ENCODE peak calls at places on chromosome 1, in five cellular contexts. K is astrocyte of the hippocampus, Y is right cardiac atrium, E is C1 segment of cervical spinal cord, H is left lung. S is an unnamed sample.

GRCh38 chr1:91591175-91591968 is 90.7 kb downstream of the CDC7 start:
- DNase-seq in Y (no peak), K (no peak), E (no peak), H (no peak), S (no peak)

GRCh38 chr1:54229281-54229891 is 29.4 kb downstream of the MRPL37 start:
- DNase-seq in H (no peak), K (peak), E (no peak), Y (no peak), S (peak)

GRCh38 chr1:166368030-166368429 is 201.2 kb upstream of the FAM78B start:
- DNase-seq in E (no peak), K (no peak), H (no peak), Y (no peak), S (no peak)

GRCh38 chr1:205170532-205171269 is 40.8 kb downstream of the DSTYK start:
- DNase-seq in E (no peak), K (no peak), H (no peak), Y (no peak), S (no peak)

GRCh38 chr1:12019858-12020509 is 686 bp downstream of the MIIP start:
- DNase-seq in H (no peak), Y (no peak), E (no peak), K (peak), S (no peak)

GRCh38 chr1:30134466-30135217 is 588.7 kb downstream of the MATN1 start:
- DNase-seq in K (no peak), H (no peak), E (no peak), Y (no peak), S (no peak)

GRCh38 chr1:46183119-46183842 is 7.0 kb upstream of the P3R3URF start:
- DNase-seq in E (no peak), H (no peak), Y (peak), K (peak), S (peak)

GRCh38 chr1:30795026-30795425 is 37.5 kb upstream of the LAPTM5 start:
- DNase-seq in H (no peak), K (no peak), Y (no peak), E (no peak), S (no peak)

GRCh38 chr1:35807614-35808375 is at the start of gene AGO4:
- DNase-seq in Y (peak), K (peak), E (peak), H (peak), S (peak)

GRCh38 chr1:166840309-166841302 is 1.3 kb downstream of the POGK start:
- DNase-seq in K (peak), Y (no peak), E (no peak), H (peak), S (peak)

GRCh38 chr1:1019122-1019999 is 559 bp upstream of the AGRN start:
- DNase-seq in Y (peak), H (peak), E (peak), K (peak), S (peak)

GRCh38 chr1:214107322-214108096 is 119.7 kb downstream of the PROX1 start:
- DNase-seq in Y (peak), E (no peak), K (peak), H (peak), S (no peak)

GRCh38 chr1:18901147-18901951 is 1.0 kb downstream of the ALDH4A1 start:
- DNase-seq in K (no peak), H (no peak), Y (no peak), E (no peak), S (no peak)

GRCh38 chr1:109241344-109241743 is 8.0 kb upstream of the CELSR2 start:
- DNase-seq in E (no peak), K (no peak), H (peak), Y (no peak), S (no peak)

GRCh38 chr1:64842244-64842643 is 97.4 kb downstream of the RAVER2 start:
- DNase-seq in K (no peak), E (no peak), H (no peak), Y (no peak), S (no peak)